ENCODE peak calls at places on chromosomes 11 and 22, in seven cellular contexts. V, W, Y, Z, P, S and U are unnamed samples.

GRCh38 chr11:8089791-8090510 is 8.9 kb downstream of the TUB start:
- DNase-seq in S (no peak), Z (no peak), V (no peak), W (no peak), Y (peak), P (no peak), U (no peak)

GRCh38 chr11:101049123-101049522 is 80.5 kb downstream of the PGR start:
- DNase-seq in V (no peak), P (peak), Y (peak), S (no peak), W (no peak), Z (no peak), U (no peak)

GRCh38 chr11:111983187-111983986 is 41.8 kb upstream of the DLAT start:
- DNase-seq in W (peak), Y (peak), Z (no peak), P (peak), V (peak), S (peak), U (peak)

GRCh38 chr11:123233280-123233977 is 38.4 kb upstream of the CLMP start:
- DNase-seq in P (no peak), Z (no peak), S (no peak), W (no peak), V (no peak), Y (no peak), U (no peak)

GRCh38 chr11:117535201-117535869 is 207.7 kb downstream of the CEP164 start:
- DNase-seq in W (peak), Z (no peak), P (peak), Y (no peak), S (no peak), V (no peak), U (no peak)

GRCh38 chr11:16881074-16881709 is 133.0 kb downstream of the PLEKHA7 start:
- DNase-seq in Y (peak), W (peak), P (no peak), S (peak), Z (peak), V (peak), U (no peak)

GRCh38 chr22:46575915-46576555 is 38.6 kb upstream of the CELSR1 start:
- DNase-seq in W (no peak), V (no peak), S (no peak), P (peak), Y (no peak), Z (peak), U (peak)

GRCh38 chr11:81749245-81749644 is 984.4 kb downstream of the FAM181B start:
- DNase-seq in Z (no peak), P (no peak), V (no peak), S (no peak), W (no peak), Y (no peak), U (no peak)

GRCh38 chr11:32829680-32830412 is at the start of gene PRRG4:
- DNase-seq in W (no peak), S (peak), P (peak), Z (peak), V (peak), Y (peak), U (peak)

GRCh38 chr22:29524440-29525191 is 28.9 kb downstream of the THOC5 start:
- DNase-seq in S (peak), Y (peak), V (peak), W (no peak), P (peak), Z (peak), U (no peak)

GRCh38 chr22:44070029-44070428 is 45.9 kb downstream of the PARVB start:
- DNase-seq in S (no peak), Y (no peak), V (no peak), P (no peak), Z (no peak), W (no peak), U (no peak)

GRCh38 chr11:24935059-24935458 is 438.2 kb downstream of the LUZP2 start:
- DNase-seq in S (no peak), W (no peak), Y (no peak), Z (no peak), P (no peak), V (peak), U (no peak)

GRCh38 chr11:38019072-38019775 is 1421.2 kb upstream of the RAG2 start:
- DNase-seq in S (no peak), Z (peak), W (no peak), V (no peak), P (no peak), Y (peak), U (no peak)

GRCh38 chr11:116166788-116167465 is 605.9 kb downstream of the BUD13 start:
- DNase-seq in S (no peak), P (no peak), V (no peak), Z (no peak), Y (peak), W (no peak), U (no peak)

GRCh38 chr22:36435516-36436415 is 45.7 kb downstream of the TXN2 start:
- DNase-seq in W (no peak), Y (peak), Z (no peak), P (peak), V (no peak), S (no peak), U (no peak)

GRCh38 chr11:47837929-47838328 is 10.2 kb downstream of the NUP160 start:
- DNase-seq in Y (no peak), Z (no peak), V (no peak), S (no peak), P (no peak), W (no peak), U (no peak)

GRCh38 chr11:8688414-8689362 is 6.1 kb downstream of the RPL27A start:
- DNase-seq in W (peak), Y (peak), V (peak), S (peak), P (peak), Z (peak), U (peak)